ENCODE peak calls at places on chromosome 19, in eight cellular contexts. Y is mammary epithelial cell; L is stomach; W is mesendoderm; Q is AG09309; F is lower lobe of right lung; P is fibroblast of the aortic adventitia; R is CD8-positive, alpha-beta T cell. M is an unnamed sample.

GRCh38 chr19:2594319-2594718 is 108.2 kb downstream of the GNG7 start:
- DNase-seq in Y (no peak), L (no peak), W (no peak), Q (no peak), F (peak), P (no peak), R (no peak), M (no peak)

GRCh38 chr19:460877-461609 is at the start of gene SHC2:
- DNase-seq in Y (no peak), L (peak), W (no peak), Q (no peak), F (no peak), P (no peak), R (no peak), M (no peak)

GRCh38 chr19:47247308-47247990 is 8.9 kb upstream of the CCDC9 start:
- DNase-seq in Y (peak), L (peak), W (peak), Q (no peak), F (peak), P (peak), R (peak), M (no peak)

GRCh38 chr19:18597809-18598660 is 8.6 kb downstream of the CRLF1 start:
- DNase-seq in Y (no peak), L (no peak), W (peak), Q (no peak), F (no peak), P (no peak), R (no peak), M (no peak)

GRCh38 chr19:45103200-45103624 is 10.2 kb downstream of the PPP1R37 start:
- DNase-seq in Y (no peak), L (no peak), W (no peak), Q (no peak), F (peak), P (no peak), R (peak), M (no peak)

GRCh38 chr19:34962281-34962944 is 1.6 kb downstream of the ZNF792 start:
- DNase-seq in Y (no peak), L (no peak), W (peak), Q (no peak), F (no peak), P (peak), R (peak), M (peak)

GRCh38 chr19:41214161-41214560 is 4.9 kb upstream of the AXL start:
- DNase-seq in Y (no peak), L (no peak), W (no peak), Q (no peak), F (no peak), P (no peak), R (no peak), M (no peak)

GRCh38 chr19:46818812-46819211 is 30.4 kb upstream of the SLC1A5 start:
- DNase-seq in Y (no peak), L (no peak), W (peak), Q (no peak), F (no peak), P (peak), R (no peak), M (peak)

GRCh38 chr19:44806271-44806670 is 2.6 kb upstream of the BCAM start:
- DNase-seq in Y (peak), L (no peak), W (no peak), Q (no peak), F (no peak), P (no peak), R (no peak), M (no peak)

GRCh38 chr19:33462112-33462726 is 59.4 kb downstream of the PEPD start:
- DNase-seq in Y (no peak), L (no peak), W (no peak), Q (no peak), F (peak), P (no peak), R (no peak), M (no peak)

GRCh38 chr19:40751065-40751923 is at the start of gene SNRPA:
- DNase-seq in Y (peak), L (peak), W (peak), Q (peak), F (peak), P (peak), R (peak), M (peak)

GRCh38 chr19:44735011-44735410 is 13.5 kb upstream of the BCL3 start:
- DNase-seq in Y (peak), L (no peak), W (no peak), Q (no peak), F (no peak), P (no peak), R (no peak), M (no peak)

GRCh38 chr19:50695251-50696064 is 24.1 kb downstream of the SHANK1 start:
- DNase-seq in Y (no peak), L (no peak), W (no peak), Q (no peak), F (no peak), P (no peak), R (no peak), M (peak)

GRCh38 chr19:13847900-13848677 is 28.8 kb upstream of the NANOS3 start:
- DNase-seq in Y (no peak), L (no peak), W (no peak), Q (no peak), F (no peak), P (no peak), R (no peak), M (no peak)
- H3K4me3 ChIP-seq in Y (peak), L (peak), W (no peak), Q (peak), F (peak), P (peak), R (peak), M (peak)

GRCh38 chr19:7534531-7534980 is 961 bp upstream of the PNPLA6 start:
- DNase-seq in Y (peak), L (peak), W (peak), Q (peak), F (peak), P (peak), R (peak), M (peak)
- H3K4me3 ChIP-seq in Y (peak), L (peak), W (peak), Q (peak), F (peak), P (peak), R (peak), M (peak)

GRCh38 chr19:39407644-39408391 is 1.2 kb downstream of the ZFP36 start:
- DNase-seq in Y (peak), L (peak), W (no peak), Q (no peak), F (peak), P (peak), R (peak), M (peak)

GRCh38 chr19:39407394-39407643 is 672 bp downstream of the ZFP36 start:
- DNase-seq in Y (no peak), L (no peak), W (no peak), Q (no peak), F (no peak), P (no peak), R (no peak), M (no peak)

GRCh38 chr19:39405261-39405912 is 1.3 kb upstream of the ZFP36 start:
- DNase-seq in Y (no peak), L (no peak), W (no peak), Q (no peak), F (no peak), P (peak), R (no peak), M (no peak)

GRCh38 chr19:39406656-39407393 is at the start of gene ZFP36:
- DNase-seq in Y (peak), L (peak), W (peak), Q (no peak), F (peak), P (peak), R (peak), M (peak)

GRCh38 chr19:39405930-39406655 is 554 bp upstream of the ZFP36 start:
- DNase-seq in Y (no peak), L (no peak), W (no peak), Q (no peak), F (no peak), P (no peak), R (peak), M (peak)
- H3K4me3 ChIP-seq in Y (peak), L (peak), W (peak), Q (peak), F (peak), P (peak), R (peak), M (peak)

GRCh38 chr19:4198467-4199126 is 16.1 kb downstream of the ANKRD24 start:
- DNase-seq in Y (no peak), L (no peak), W (no peak), Q (no peak), F (no peak), P (no peak), R (no peak), M (no peak)
- H3K4me3 ChIP-seq in Y (no peak), L (no peak), W (no peak), Q (no peak), F (no peak), P (no peak), R (no peak), M (no peak)

DNA sequence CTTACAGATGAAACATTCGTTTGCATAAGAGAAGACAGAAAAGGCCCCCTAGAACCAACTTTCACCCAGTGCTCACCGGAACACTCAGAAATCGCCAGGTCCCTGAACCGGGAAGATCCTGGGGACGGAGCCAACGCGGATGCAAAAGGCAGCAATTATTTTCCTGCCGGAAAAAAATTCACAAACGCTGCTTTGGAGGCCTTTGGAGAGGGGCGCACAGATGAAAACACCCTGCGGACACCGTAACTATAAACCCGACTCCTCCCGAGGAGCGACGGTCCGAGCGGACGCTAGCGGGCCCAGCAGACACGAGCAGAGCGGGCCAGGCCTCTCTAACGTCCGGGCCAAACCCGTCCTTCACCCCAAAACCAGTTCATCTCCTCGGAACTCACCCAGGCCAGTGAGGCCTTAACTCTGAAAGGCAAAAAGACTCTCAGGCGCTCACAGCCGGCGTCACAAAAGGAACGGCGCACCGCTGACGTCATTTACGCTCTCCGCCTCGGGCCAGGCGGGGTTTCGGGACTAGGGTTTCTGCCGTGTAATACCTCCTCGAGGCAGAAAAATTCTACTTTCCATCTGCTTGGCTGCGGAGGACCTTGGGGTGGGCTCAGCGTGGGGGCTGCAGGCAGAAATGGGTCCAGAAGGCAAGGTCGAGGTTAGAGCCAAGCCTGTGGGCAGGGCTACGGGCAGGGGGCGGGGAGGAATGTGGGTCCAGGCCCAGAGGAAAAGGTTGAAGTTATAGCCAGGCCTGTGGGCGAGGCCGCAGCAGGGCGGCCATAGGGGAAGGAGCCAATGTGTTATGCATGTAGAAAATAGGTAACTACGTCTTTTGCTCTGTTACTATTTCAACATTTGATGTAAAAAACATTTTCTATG is at the start of gene ZNF426:
- DNase-seq in Y (peak), L (peak), W (peak), Q (peak), F (peak), P (peak), R (peak), M (peak)
- H3K4me3 ChIP-seq in Y (peak), L (peak), W (peak), Q (peak), F (peak), P (peak), R (peak), M (peak)

M was measured in Jurkat, Clone E6-1.